ENCODE peak calls at places on chromosomes 3 and 15, in six cellular contexts. V is GM10248, A is kidney epithelial cell, T is fibroblast of lung, O is AG10803, D is HFFc6. J is an unnamed sample.

GRCh38 chr15:48935236-48935635 is 28.5 kb downstream of the SHC4 start:
- DNase-seq in V (no peak), A (no peak), T (no peak), O (peak; percentile 9), D (no peak), J (no peak)

GRCh38 chr15:74396445-74397238 is 29.2 kb upstream of the CYP11A1 start:
- DNase-seq in V (peak; percentile 84), A (peak; percentile 97), T (peak; percentile 33), O (peak; percentile 53), D (peak; percentile 81), J (peak; percentile 53)

GRCh38 chr3:155744091-155744625 is 713 bp downstream of the PLCH1 start:
- DNase-seq in V (peak; percentile 63), A (no peak), T (no peak), O (no peak), D (no peak), J (no peak)

GRCh38 chr3:190266915-190267290 is 55.3 kb downstream of the CLDN1 start:
- DNase-seq in V (no peak), A (no peak), T (peak; percentile 11), O (peak; percentile 51), D (no peak), J (no peak)

GRCh38 chr15:96462768-96463167 is 132.3 kb downstream of the NR2F2 start:
- DNase-seq in V (no peak), A (no peak), T (peak; percentile 14), O (peak; percentile 1), D (peak; percentile 1), J (no peak)

GRCh38 chr15:69593981-69594966 is 141.7 kb downstream of the RPLP1 start:
- DNase-seq in V (no peak), A (peak; percentile 28), T (peak; percentile 57), O (peak; percentile 22), D (no peak), J (no peak)

GRCh38 chr3:48926425-48927392 is 8.1 kb downstream of the ARIH2 start:
- DNase-seq in V (no peak), A (no peak), T (no peak), O (peak; percentile 17), D (no peak), J (no peak)

GRCh38 chr3:39177708-39178332 is 14.6 kb downstream of the XIRP1 start:
- DNase-seq in V (peak; percentile 72), A (peak; percentile 84), T (peak; percentile 98), O (peak; percentile 94), D (peak; percentile 91), J (peak; percentile 75)

GRCh38 chr15:40731034-40731433 is 24.0 kb downstream of the RMDN3 start:
- DNase-seq in V (no peak), A (no peak), T (no peak), O (no peak), D (no peak), J (no peak)

GRCh38 chr15:64460737-64461576 is 579 bp downstream of the ZNF609 start:
- DNase-seq in V (peak; percentile 59), A (peak; percentile 25), T (peak; percentile 85), O (peak; percentile 85), D (peak; percentile 85), J (no peak)

GRCh38 chr3:193972816-193973215 is 163.1 kb upstream of the HES1 start:
- DNase-seq in V (no peak), A (no peak), T (peak; percentile 31), O (peak; percentile 53), D (no peak), J (no peak)

GRCh38 chr3:13776253-13777050 is 103.4 kb downstream of the WNT7A start:
- DNase-seq in V (no peak), A (no peak), T (no peak), O (no peak), D (no peak), J (no peak)

GRCh38 chr15:65365229-65365628 is 12.6 kb downstream of the IGDCC3 start:
- DNase-seq in V (no peak), A (no peak), T (no peak), O (no peak), D (no peak), J (no peak)

GRCh38 chr3:150180349-150180748 is 209.7 kb upstream of the PFN2 start:
- DNase-seq in V (no peak), A (no peak), T (peak; percentile 90), O (peak; percentile 84), D (peak; percentile 71), J (peak; percentile 22)

GRCh38 chr3:169964176-169964575 is 2.4 kb upstream of the SEC62 start:
- DNase-seq in V (no peak), A (no peak), T (no peak), O (no peak), D (peak; percentile 61), J (no peak)

GRCh38 chr15:58352026-58352929 is 79.5 kb upstream of the LIPC start:
- DNase-seq in V (no peak), A (no peak), T (no peak), O (no peak), D (no peak), J (no peak)

GRCh38 chr3:184338538-184338945 is 1.1 kb downstream of the FAM131A start:
- DNase-seq in V (no peak), A (no peak), T (peak; percentile 83), O (peak; percentile 35), D (no peak), J (no peak)

GRCh38 chr3:73729969-73730440 is 105.3 kb upstream of the PDZRN3 start:
- DNase-seq in V (no peak), A (no peak), T (peak; percentile 55), O (no peak), D (no peak), J (no peak)

GRCh38 chr15:77148191-77148590 is 77.3 kb upstream of the TSPAN3 start:
- DNase-seq in V (no peak), A (no peak), T (no peak), O (no peak), D (no peak), J (no peak)

GRCh38 chr3:53820756-53821580 is 25.3 kb downstream of the CHDH start:
- DNase-seq in V (no peak), A (no peak), T (no peak), O (no peak), D (no peak), J (no peak)

GRCh38 chr3:33218072-33218445 is 551 bp downstream of the SUSD5 start:
- DNase-seq in V (no peak), A (no peak), T (peak; percentile 24), O (no peak), D (no peak), J (no peak)

GRCh38 chr3:120129718-120130117 is 35.5 kb upstream of the GSK3B start:
- DNase-seq in V (no peak), A (no peak), T (no peak), O (no peak), D (peak; percentile 10), J (no peak)

GRCh38 chr3:12107071-12107713 is 51.5 kb downstream of the TIMP4 start:
- DNase-seq in V (no peak), A (no peak), T (no peak), O (no peak), D (no peak), J (no peak)

GRCh38 chr3:108036984-108037741 is 53.7 kb downstream of the CD47 start:
- DNase-seq in V (peak; percentile 30), A (no peak), T (peak; percentile 20), O (peak; percentile 79), D (peak; percentile 58), J (no peak)

GRCh38 chr3:66983101-66983500 is 15.0 kb upstream of the KBTBD8 start:
- DNase-seq in V (no peak), A (no peak), T (no peak), O (no peak), D (no peak), J (no peak)
- TF ChIP-seq CTCF in V (no peak), A (no peak), T (no peak), O (no peak), D (peak; percentile 25), J (no peak)

GRCh38 chr15:55222588-55222987 is 25.8 kb upstream of the RSL24D1 start:
- DNase-seq in V (peak; percentile 40), A (no peak), T (no peak), O (no peak), D (no peak), J (no peak)

GRCh38 chr15:55226127-55226526 is 29.4 kb upstream of the RSL24D1 start:
- DNase-seq in V (no peak), A (no peak), T (no peak), O (no peak), D (no peak), J (no peak)

GRCh38 chr15:55224892-55225291 is 28.2 kb upstream of the RSL24D1 start:
- DNase-seq in V (no peak), A (peak; percentile 35), T (no peak), O (no peak), D (no peak), J (peak; percentile 85)

GRCh38 chr15:55218068-55218467 is 21.3 kb upstream of the RSL24D1 start:
- DNase-seq in V (no peak), A (no peak), T (no peak), O (peak; percentile 54), D (no peak), J (no peak)

DNA sequence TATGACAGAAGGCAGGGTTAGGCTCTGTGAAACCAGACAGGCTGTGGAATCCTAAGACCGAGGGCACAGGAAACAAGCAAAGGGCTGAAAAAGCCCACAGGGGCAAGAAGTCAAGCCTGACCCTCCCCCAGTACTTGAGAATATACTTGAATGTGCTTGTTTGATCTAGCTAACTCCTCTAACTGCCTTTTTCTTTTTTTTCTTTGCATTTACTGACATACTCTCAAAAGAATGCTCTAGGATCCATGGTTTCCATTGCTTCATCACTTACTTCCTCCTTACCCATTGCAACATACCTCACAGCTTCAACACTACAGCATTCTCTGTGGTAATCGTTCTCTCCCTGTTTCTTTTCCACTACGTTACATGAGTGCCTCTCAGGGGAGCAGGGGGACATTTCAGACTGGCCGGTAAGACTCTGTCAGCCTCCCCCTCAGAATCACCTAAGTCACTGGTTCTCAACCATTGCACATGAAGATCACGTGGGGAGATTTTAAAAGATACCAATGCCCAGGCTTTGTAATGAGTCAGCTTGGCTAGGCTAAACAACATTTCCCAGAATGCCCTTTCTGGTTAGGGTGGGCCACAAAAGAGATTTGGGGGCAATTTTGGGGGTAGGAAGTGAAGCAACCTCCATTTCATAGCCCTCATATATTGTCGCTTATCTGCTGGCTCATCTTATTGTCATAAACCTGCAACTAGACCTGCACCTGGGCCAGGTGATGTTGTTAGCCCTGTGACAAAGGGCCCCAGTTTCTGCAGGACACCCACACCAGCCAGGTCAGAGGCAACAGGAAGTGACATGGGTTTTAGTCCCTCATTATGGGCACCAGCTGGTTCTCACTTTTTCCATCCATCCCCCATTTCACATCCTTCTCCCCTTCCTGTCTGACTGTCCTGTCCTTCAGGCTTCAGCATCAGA is 24.6 kb upstream of the RSL24D1 start:
- DNase-seq in V (peak; percentile 45), A (peak; percentile 77), T (peak; percentile 97), O (peak; percentile 96), D (peak; percentile 89), J (peak; percentile 95)
- TF ChIP-seq CTCF in V (no peak), A (no peak), T (no peak), O (no peak), D (no peak), J (no peak)

DNA sequence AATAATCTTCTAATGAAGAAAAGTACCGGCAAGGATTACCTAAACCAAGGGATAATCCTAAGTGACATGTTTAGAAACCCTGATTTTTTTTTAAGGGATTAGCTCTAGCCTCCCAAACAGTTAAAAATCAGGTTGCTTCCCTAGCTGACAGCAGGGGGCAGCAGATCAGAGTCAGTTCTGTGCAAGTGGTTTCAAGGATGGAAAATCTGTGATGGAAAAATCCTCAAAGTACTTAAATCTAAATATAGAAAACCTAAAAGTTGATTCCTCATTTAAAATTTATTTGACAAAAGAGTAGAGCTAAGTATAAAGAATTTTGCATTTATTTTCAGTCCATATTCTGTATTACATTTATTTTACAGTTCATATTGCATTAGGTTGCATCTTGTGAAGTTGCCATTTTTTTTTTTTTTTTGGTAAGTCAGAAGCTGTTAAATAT is 107.6 kb downstream of the PEX5L start:
- DNase-seq in V (peak; percentile 37), A (peak; percentile 21), T (peak; percentile 67), O (peak; percentile 66), D (peak; percentile 58), J (peak; percentile 4)
- TF ChIP-seq CTCF in V (peak; percentile 75), A (peak; percentile 82), T (peak; percentile 83), O (peak; percentile 92), D (peak; percentile 92), J (peak; percentile 94)

GRCh38 chr15:28191832-28192231 is 92.7 kb upstream of the OCA2 start:
- DNase-seq in V (no peak), A (peak; percentile 71), T (peak; percentile 84), O (peak; percentile 79), D (peak; percentile 68), J (peak; percentile 49)
- TF ChIP-seq CTCF in V (no peak), A (peak; percentile 84), T (peak; percentile 77), O (peak; percentile 66), D (peak; percentile 67), J (peak; percentile 62)